ENCODE peak calls at places on chromosomes 2 and 18, in four cellular contexts. J, W, C and X are unnamed samples.

GRCh38 chr2:47893771-47894170 is 12.5 kb downstream of the FBXO11 start:
- DNase-seq in W (no peak), C (no peak), J (no peak), X (no peak)

GRCh38 chr2:172102858-172103359 is at the start of gene DLX2:
- DNase-seq in J (peak), C (peak), W (peak), X (peak)

GRCh38 chr2:106885981-106886915 is at the start of gene ST6GAL2:
- DNase-seq in W (no peak), J (no peak), C (no peak), X (no peak)

GRCh38 chr2:105431367-105432088 is 32.7 kb upstream of the FHL2 start:
- DNase-seq in W (no peak), C (peak), J (no peak), X (no peak)

GRCh38 chr2:28665041-28665704 is 86.5 kb upstream of the PPP1CB start:
- DNase-seq in W (peak), J (no peak), C (peak), X (peak)

GRCh38 chr2:240163056-240163714 is 22.7 kb upstream of the OTOS start:
- DNase-seq in J (peak), W (no peak), C (no peak), X (no peak)

GRCh38 chr18:79571221-79572092 is 108.1 kb upstream of the CTDP1 start:
- DNase-seq in J (peak), C (no peak), W (no peak), X (no peak)

GRCh38 chr2:56671973-56672569 is 488.3 kb downstream of the CCDC85A start:
- DNase-seq in W (no peak), J (peak), C (no peak), X (no peak)

GRCh38 chr2:170873035-170873692 is 55.9 kb upstream of the GORASP2 start:
- DNase-seq in C (peak), J (peak), W (peak), X (peak)

GRCh38 chr18:35998967-35999366 is 26.5 kb downstream of the RMP24 start:
- DNase-seq in C (no peak), J (no peak), W (peak), X (no peak)

GRCh38 chr2:224982910-224983688 is 59.2 kb downstream of the DOCK10 start:
- DNase-seq in J (no peak), W (no peak), C (no peak), X (peak)

GRCh38 chr2:44392338-44392943 is 30.7 kb downstream of the CAMKMT start:
- DNase-seq in W (peak), J (no peak), C (peak), X (peak)

GRCh38 chr18:50578651-50579050 is 18.8 kb downstream of the MAPK4 start:
- DNase-seq in C (no peak), W (no peak), J (no peak), X (no peak)

GRCh38 chr2:145088733-145089132 is 568.8 kb upstream of the ZEB2 start:
- DNase-seq in J (no peak), C (no peak), W (no peak), X (no peak)

GRCh38 chr2:73111300-73112025 is 1.3 kb downstream of the RAB11FIP5 start:
- DNase-seq in W (peak), C (no peak), J (peak), X (peak)

GRCh38 chr18:12238861-12239260 is 15.3 kb upstream of the CIDEA start:
- DNase-seq in C (no peak), W (no peak), J (no peak), X (no peak)

GRCh38 chr2:127552846-127553245 is 17.4 kb downstream of the MYO7B start:
- DNase-seq in W (no peak), C (no peak), J (peak), X (no peak)

GRCh38 chr2:239265681-239266435 is 135.0 kb downstream of the HDAC4 start:
- DNase-seq in J (peak), C (no peak), W (no peak), X (peak)

GRCh38 chr2:73020657-73021370 is 50.7 kb downstream of the SFXN5 start:
- DNase-seq in W (peak), J (no peak), C (no peak), X (peak)

GRCh38 chr2:810397-810796 is 133.2 kb upstream of the TMEM18 start:
- DNase-seq in J (no peak), C (no peak), W (no peak), X (no peak)

GRCh38 chr2:86747708-86748627 is 27.9 kb downstream of the RMND5A start:
- DNase-seq in C (no peak), W (peak), J (no peak), X (no peak)

GRCh38 chr2:120471166-120471565 is 125.2 kb downstream of the INHBB start:
- DNase-seq in W (no peak), C (no peak), J (peak), X (no peak)

GRCh38 chr2:216619411-216620393 is 13.5 kb upstream of the IGFBP2 start:
- DNase-seq in W (no peak), J (no peak), C (no peak), X (no peak)

GRCh38 chr2:159615936-159616733 is at the start of gene BAZ2B:
- DNase-seq in C (peak), W (peak), J (no peak), X (peak)

GRCh38 chr18:5237723-5238370 is 40.8 kb upstream of the AKAIN1 start:
- DNase-seq in J (peak), C (peak), W (peak), X (peak)

GRCh38 chr2:121664086-121664485 is 14.8 kb upstream of the CLASP1 start:
- DNase-seq in J (no peak), C (no peak), W (no peak), X (no peak)

GRCh38 chr2:201860541-201861154 is 54.3 kb downstream of the CDK15 start:
- DNase-seq in J (no peak), C (peak), W (peak), X (peak)

GRCh38 chr2:5743992-5744391 is 51.8 kb downstream of the SOX11 start:
- DNase-seq in W (no peak), C (no peak), J (no peak), X (no peak)

GRCh38 chr18:46169464-46169941 is 65.3 kb downstream of the HAUS1 start:
- DNase-seq in C (no peak), W (peak), J (no peak), X (no peak)

GRCh38 chr2:219384083-219384713 is 3.5 kb downstream of the DNPEP start:
- DNase-seq in W (no peak), J (no peak), C (no peak), X (no peak)

GRCh38 chr18:46536215-46536874 is 120.7 kb downstream of the LOXHD1 start:
- DNase-seq in J (no peak), C (no peak), W (no peak), X (no peak)

GRCh38 chr2:160351978-160352377 is 141.6 kb downstream of the RBMS1 start:
- DNase-seq in J (no peak), W (no peak), C (no peak), X (no peak)

GRCh38 chr18:48222118-48222517 is 187.1 kb downstream of the ZBTB7C start:
- DNase-seq in W (no peak), C (peak), J (no peak), X (peak)
- TF ChIP-seq POLR2AphosphoS5 in W (no peak), C (peak), J (peak), X (no peak)

DNA sequence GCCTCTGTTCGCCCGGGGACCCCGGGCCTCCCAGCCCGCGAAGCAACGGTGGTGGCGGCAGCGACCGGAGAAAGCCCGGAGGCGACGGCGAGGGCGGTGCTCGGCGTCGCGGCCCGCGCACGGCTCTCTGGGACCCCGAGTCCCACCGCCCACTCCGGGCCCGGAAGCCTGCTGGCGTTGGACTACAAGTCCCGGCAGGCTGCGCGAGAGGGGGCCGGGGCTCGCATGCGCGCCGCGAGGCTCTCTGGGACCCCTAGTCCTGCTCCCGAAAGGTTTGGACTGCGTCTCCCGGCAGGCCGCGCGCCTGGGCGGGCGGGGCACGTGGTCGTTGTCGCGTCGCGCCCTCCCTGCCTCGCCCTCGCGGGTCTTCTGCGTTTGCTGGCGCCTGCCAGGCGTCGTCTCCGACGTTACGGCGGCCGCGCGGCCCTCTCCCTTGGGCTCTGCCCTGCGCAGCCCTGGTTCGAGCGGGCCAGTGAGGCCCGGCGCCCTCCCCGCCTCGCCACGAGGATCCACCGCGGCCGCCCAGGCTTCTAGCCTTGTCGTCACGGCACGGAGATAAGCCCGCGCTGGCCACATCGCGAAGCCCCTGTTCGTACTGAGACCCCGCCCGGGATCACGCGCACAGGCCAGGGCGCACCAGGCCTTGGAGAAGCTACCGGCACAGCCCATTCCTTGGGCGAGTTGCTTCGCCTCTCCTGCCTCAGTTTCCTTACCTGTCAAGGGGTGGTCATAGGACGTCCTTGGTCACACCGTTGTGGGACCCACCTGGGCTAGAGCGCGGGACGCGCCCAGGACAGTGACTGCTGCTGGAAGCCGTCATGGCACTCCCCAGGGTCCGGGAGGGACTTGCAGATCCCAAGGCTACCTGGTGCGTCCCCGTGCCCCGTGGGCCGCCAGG is at the start of gene STK25:
- DNase-seq in W (peak), C (peak), J (peak), X (peak)
- TF ChIP-seq POLR2AphosphoS5 in W (peak), C (peak), J (peak), X (peak)

GRCh38 chr2:196277002-196277401 is 105.6 kb upstream of the STK17B start:
- DNase-seq in C (no peak), W (peak), J (no peak), X (no peak)
- TF ChIP-seq POLR2AphosphoS5 in C (no peak), W (no peak), J (no peak), X (no peak)

GRCh38 chr2:69175795-69176715 is 163.1 kb downstream of the ANTXR1 start:
- DNase-seq in W (no peak), C (no peak), J (no peak), X (no peak)

GRCh38 chr2:69180974-69181373 is 168.0 kb downstream of the ANTXR1 start:
- DNase-seq in C (no peak), W (no peak), J (no peak), X (no peak)

GRCh38 chr2:69177063-69177771 is 164.2 kb downstream of the ANTXR1 start:
- DNase-seq in J (no peak), C (no peak), W (peak), X (peak)

GRCh38 chr2:69180227-69180626 is 167.2 kb downstream of the ANTXR1 start:
- DNase-seq in C (no peak), J (no peak), W (no peak), X (no peak)

GRCh38 chr2:69177785-69178636 is 165.0 kb downstream of the ANTXR1 start:
- DNase-seq in C (peak), W (peak), J (peak), X (peak)
- TF ChIP-seq POLR2AphosphoS5 in C (no peak), W (peak), J (peak), X (peak)

GRCh38 chr2:207759890-207760289 is 9.8 kb downstream of the FZD5 start:
- DNase-seq in C (no peak), W (no peak), J (no peak), X (no peak)
- TF ChIP-seq POLR2AphosphoS5 in C (no peak), W (no peak), J (no peak), X (no peak)

GRCh38 chr2:205746408-205746785 is 64.1 kb downstream of the NRP2 start:
- DNase-seq in J (no peak), C (peak), W (no peak), X (peak)
- TF ChIP-seq POLR2AphosphoS5 in J (no peak), C (no peak), W (no peak), X (no peak)